ENCODE peak calls at places on chromosomes 11 and 22, in eight cellular contexts. V is activated CD8-positive, alpha-beta T cell treated with anti-CD3 and anti-CD28 coated beads for 36 hours; T is cardiac muscle cell; O is mucosa of descending colon; P is body of pancreas; R is A549; S is fibroblast of lung; E is GM10248. I is an unnamed sample.

GRCh38 chr11:109697140-109697843 is 275.3 kb downstream of the C11orf87 start:
- DNase-seq in V (peak), T (peak), O (no peak), P (no peak), R (peak), S (peak), E (peak), I (no peak)

GRCh38 chr11:8699903-8700302 is 17.3 kb downstream of the RPL27A start:
- DNase-seq in V (no peak), T (no peak), O (peak), P (peak), R (no peak), S (peak), E (no peak), I (peak)

GRCh38 chr11:406796-407650 is 7.8 kb downstream of the SIGIRR start:
- DNase-seq in V (peak), T (peak), O (peak), P (peak), R (peak), S (peak), E (peak), I (no peak)

GRCh38 chr11:45083544-45084087 is 62.8 kb upstream of the PRDM11 start:
- DNase-seq in V (peak), T (peak), O (no peak), P (peak), R (peak), S (no peak), E (no peak), I (peak)

GRCh38 chr22:28151241-28151640 is 232.2 kb upstream of the PITPNB start:
- DNase-seq in V (no peak), T (no peak), O (no peak), P (no peak), R (no peak), S (no peak), E (no peak), I (no peak)

GRCh38 chr11:103601230-103601846 is 435.1 kb upstream of the DDI1 start:
- DNase-seq in V (peak), T (peak), O (no peak), P (peak), R (peak), S (peak), E (peak), I (peak)

GRCh38 chr22:47376901-47377520 is 614.6 kb downstream of the TBC1D22A start:
- DNase-seq in V (no peak), T (no peak), O (no peak), P (no peak), R (no peak), S (no peak), E (no peak), I (no peak)

GRCh38 chr11:126312903-126313460 is 9.1 kb downstream of the DCPS start:
- DNase-seq in V (no peak), T (no peak), O (peak), P (no peak), R (no peak), S (no peak), E (no peak), I (peak)

GRCh38 chr11:95720219-95720618 is 69.4 kb downstream of the FAM76B start:
- DNase-seq in V (no peak), T (no peak), O (no peak), P (no peak), R (no peak), S (no peak), E (no peak), I (no peak)

GRCh38 chr11:66168289-66168688 is 98.2 kb downstream of the PACS1 start:
- DNase-seq in V (no peak), T (no peak), O (no peak), P (no peak), R (no peak), S (no peak), E (no peak), I (no peak)

GRCh38 chr11:86978756-86979608 is 23.8 kb upstream of the FZD4 start:
- DNase-seq in V (peak), T (peak), O (no peak), P (no peak), R (peak), S (no peak), E (peak), I (no peak)

GRCh38 chr11:17224727-17225126 is 16.9 kb upstream of the PIK3C2A start:
- DNase-seq in V (no peak), T (no peak), O (no peak), P (no peak), R (no peak), S (no peak), E (no peak), I (no peak)

GRCh38 chr22:44085743-44086741 is 61.9 kb downstream of the PARVB start:
- DNase-seq in V (peak), T (peak), O (peak), P (peak), R (peak), S (peak), E (peak), I (peak)

GRCh38 chr11:86499723-86500129 is 125.0 kb downstream of the CCDC81 start:
- DNase-seq in V (no peak), T (no peak), O (no peak), P (peak), R (peak), S (no peak), E (no peak), I (no peak)

GRCh38 chr22:22460635-22461034 is 47.9 kb downstream of the ZNF280B start:
- DNase-seq in V (no peak), T (no peak), O (no peak), P (no peak), R (peak), S (no peak), E (no peak), I (no peak)

GRCh38 chr22:26053737-26054316 is 115.4 kb upstream of the SEZ6L start:
- DNase-seq in V (no peak), T (no peak), O (no peak), P (no peak), R (no peak), S (no peak), E (no peak), I (no peak)

GRCh38 chr11:128417607-128418324 is 169.6 kb downstream of the ETS1 start:
- DNase-seq in V (no peak), T (no peak), O (no peak), P (no peak), R (no peak), S (peak), E (no peak), I (no peak)

GRCh38 chr11:112564228-112564955 is 303.7 kb upstream of the PLET1 start:
- DNase-seq in V (no peak), T (no peak), O (no peak), P (no peak), R (no peak), S (peak), E (no peak), I (no peak)

GRCh38 chr11:64060861-64061444 is 25.2 kb downstream of the FLRT1 start:
- DNase-seq in V (peak), T (peak), O (no peak), P (peak), R (peak), S (peak), E (peak), I (peak)

GRCh38 chr22:39462443-39463147 is 5.8 kb downstream of the MGAT3 start:
- DNase-seq in V (no peak), T (peak), O (no peak), P (no peak), R (no peak), S (no peak), E (no peak), I (peak)

GRCh38 chr22:19629331-19629719 is 85.0 kb upstream of the SEPTIN5 start:
- DNase-seq in V (no peak), T (no peak), O (no peak), P (no peak), R (no peak), S (no peak), E (no peak), I (no peak)

GRCh38 chr22:27315833-27316232 is 485.7 kb downstream of the MN1 start:
- DNase-seq in V (no peak), T (no peak), O (no peak), P (no peak), R (no peak), S (no peak), E (no peak), I (no peak)

GRCh38 chr22:50089231-50090140 is at the start of gene MOV10L1:
- DNase-seq in V (peak), T (no peak), O (peak), P (no peak), R (no peak), S (peak), E (no peak), I (no peak)

GRCh38 chr11:11589385-11589890 is 32.4 kb downstream of the GALNT18 start:
- DNase-seq in V (no peak), T (no peak), O (no peak), P (no peak), R (no peak), S (no peak), E (no peak), I (no peak)

GRCh38 chr11:36405585-36406367 is 104.3 kb downstream of the TRAF6 start:
- DNase-seq in V (no peak), T (no peak), O (no peak), P (no peak), R (no peak), S (no peak), E (no peak), I (no peak)

GRCh38 chr22:17205432-17205831 is 13.8 kb downstream of the ADA2 start:
- DNase-seq in V (no peak), T (no peak), O (no peak), P (no peak), R (no peak), S (no peak), E (no peak), I (no peak)

GRCh38 chr22:48784701-48785503 is 1042.8 kb downstream of the BRD1 start:
- DNase-seq in V (no peak), T (no peak), O (no peak), P (no peak), R (no peak), S (no peak), E (no peak), I (no peak)

GRCh38 chr11:11977206-11977938 is 31.1 kb downstream of the DKK3 start:
- DNase-seq in V (no peak), T (peak), O (no peak), P (peak), R (peak), S (peak), E (no peak), I (no peak)

GRCh38 chr11:46668480-46669085 is 31.8 kb downstream of the ARHGAP1 start:
- DNase-seq in V (no peak), T (no peak), O (no peak), P (no peak), R (no peak), S (no peak), E (no peak), I (no peak)

GRCh38 chr11:134044514-134045284 is 24.2 kb upstream of the JAM3 start:
- DNase-seq in V (no peak), T (no peak), O (no peak), P (no peak), R (no peak), S (no peak), E (no peak), I (no peak)

GRCh38 chr11:77089004-77089545 is 13.6 kb upstream of the OMP start:
- DNase-seq in V (no peak), T (no peak), O (peak), P (peak), R (no peak), S (no peak), E (no peak), I (no peak)

GRCh38 chr22:38412435-38413084 is 42.4 kb downstream of the KCNJ4 start:
- DNase-seq in V (peak), T (no peak), O (no peak), P (peak), R (no peak), S (no peak), E (peak), I (peak)

GRCh38 chr11:72787262-72788104 is 6.4 kb downstream of the STARD10 start:
- DNase-seq in V (peak), T (peak), O (peak), P (peak), R (no peak), S (no peak), E (peak), I (no peak)
- TF ChIP-seq CTCF in V (no peak), T (no peak), O (no peak), P (no peak), R (no peak), S (no peak), E (no peak), I (no peak)

GRCh38 chr22:30945653-30946052 is 22.9 kb downstream of the MORC2 start:
- DNase-seq in V (no peak), T (no peak), O (no peak), P (no peak), R (no peak), S (no peak), E (no peak), I (no peak)

GRCh38 chr22:30944986-30945385 is 23.6 kb downstream of the MORC2 start:
- DNase-seq in V (no peak), T (no peak), O (no peak), P (no peak), R (no peak), S (no peak), E (no peak), I (no peak)

GRCh38 chr22:30940655-30941362 is 27.8 kb downstream of the MORC2 start:
- DNase-seq in V (peak), T (no peak), O (no peak), P (no peak), R (no peak), S (no peak), E (no peak), I (no peak)

GRCh38 chr22:30943368-30943767 is 25.2 kb downstream of the MORC2 start:
- DNase-seq in V (peak), T (no peak), O (no peak), P (no peak), R (no peak), S (no peak), E (no peak), I (no peak)

GRCh38 chr22:30941363-30941740 is 27.2 kb downstream of the MORC2 start:
- DNase-seq in V (no peak), T (no peak), O (no peak), P (no peak), R (no peak), S (no peak), E (no peak), I (no peak)
- TF ChIP-seq CTCF in V (no peak), T (no peak), O (no peak), P (no peak), R (no peak), S (no peak), E (no peak), I (no peak)

GRCh38 chr11:94128746-94129504 is at the start of gene PANX1:
- DNase-seq in V (peak), T (peak), O (peak), P (peak), R (peak), S (peak), E (peak), I (peak)
- TF ChIP-seq CTCF in V (no peak), T (no peak), O (no peak), P (no peak), R (no peak), S (no peak), E (no peak), I (no peak)

GRCh38 chr11:130383363-130384168 is 44.8 kb downstream of the ADAMTS8 start:
- DNase-seq in V (no peak), T (peak), O (no peak), P (no peak), R (no peak), S (peak), E (no peak), I (peak)

GRCh38 chr11:130379276-130379675 is 49.1 kb downstream of the ADAMTS8 start:
- DNase-seq in V (no peak), T (no peak), O (no peak), P (no peak), R (no peak), S (no peak), E (no peak), I (no peak)

DNA sequence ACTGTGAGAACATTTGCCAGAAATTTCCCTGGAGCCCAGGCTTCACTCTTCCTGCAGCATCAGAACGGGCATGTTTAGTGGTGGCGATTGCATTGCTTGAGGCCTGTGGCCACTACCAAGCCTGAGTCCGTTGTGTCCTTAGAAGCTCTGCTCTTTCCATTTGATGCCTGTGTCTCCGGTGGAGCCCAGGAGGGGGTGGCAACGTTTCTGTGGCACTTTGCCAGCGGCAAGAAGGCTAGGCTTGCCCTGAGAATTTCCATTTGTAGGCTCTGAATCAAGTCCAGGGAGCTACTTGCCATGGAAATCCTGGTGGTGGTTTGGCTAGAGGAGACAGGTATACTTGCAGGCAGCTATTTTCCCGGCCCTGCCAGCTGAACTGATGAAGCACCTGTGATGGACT is 47.1 kb downstream of the ADAMTS8 start:
- DNase-seq in V (no peak), T (peak), O (no peak), P (peak), R (peak), S (no peak), E (no peak), I (no peak)
- TF ChIP-seq CTCF in V (no peak), T (peak), O (no peak), P (no peak), R (no peak), S (no peak), E (no peak), I (no peak)

I was measured in Calu3.